ENCODE peak calls at places on chromosomes 11 and 22, in four cellular contexts. W is upper lobe of right lung, V is uterus, Q is neuronal stem cell. Y is an unnamed sample.
A peak's percentile ranks its signal among the peaks of the same experiment; 100 is the strongest.

GRCh38 chr11:47551086-47551485 is 1.8 kb downstream of the CELF1 start:
- DNase-seq in W (no peak), V (no peak), Q (no peak), Y (no peak)

GRCh38 chr11:72838691-72839305 is 24.6 kb downstream of the ATG16L2 start:
- DNase-seq in Q (no peak), V (no peak), W (no peak), Y (no peak)

GRCh38 chr22:38462960-38463784 is 4.7 kb upstream of the KDELR3 start:
- DNase-seq in Q (no peak), W (peak; percentile 68), V (peak; percentile 27), Y (no peak)

GRCh38 chr11:63599211-63600122 is 14.8 kb downstream of the PLAAT3 start:
- DNase-seq in W (no peak), V (no peak), Q (no peak), Y (no peak)

GRCh38 chr22:26918236-26918635 is 260.8 kb downstream of the MIAT start:
- DNase-seq in V (no peak), W (no peak), Q (no peak), Y (no peak)

GRCh38 chr22:37304595-37305343 is 22.5 kb downstream of the CYTH4 start:
- DNase-seq in W (no peak), Q (no peak), V (no peak), Y (no peak)

GRCh38 chr11:70643642-70644041 is 245.3 kb downstream of the CTTN start:
- DNase-seq in W (no peak), V (no peak), Q (no peak), Y (no peak)

GRCh38 chr11:13772223-13773046 is 104.0 kb downstream of the FAR1 start:
- DNase-seq in Q (peak; percentile 71), V (no peak), W (no peak), Y (peak; percentile 77)

DNA sequence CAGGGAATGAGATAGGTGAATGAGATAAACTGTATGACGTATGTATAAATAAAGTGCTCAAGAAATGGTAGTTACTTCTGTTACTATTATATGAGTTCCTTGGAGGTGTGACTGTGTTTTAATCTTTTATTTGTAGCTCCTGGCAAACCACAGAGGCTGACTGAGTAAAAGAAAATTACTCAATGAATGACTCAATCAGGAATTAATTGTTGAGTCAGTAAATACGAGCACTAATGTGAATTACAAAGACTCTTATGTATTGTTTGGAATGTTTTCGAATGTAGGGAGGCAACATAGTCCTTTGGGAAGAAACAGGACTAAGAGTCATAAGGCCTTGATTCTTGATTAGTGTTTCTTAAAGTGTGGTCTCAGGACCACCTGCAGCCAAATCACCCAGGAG is 51.1 kb upstream of the BLID start:
- DNase-seq in W (no peak), V (no peak), Q (no peak), Y (no peak)
- H3K36me3 ChIP-seq in W (no peaks in the 10 kb centered on the region), V (no peaks in the 10 kb centered on the region), Q (no peaks in the 10 kb centered on the region), Y (no peaks in the 10 kb centered on the region)

DNA sequence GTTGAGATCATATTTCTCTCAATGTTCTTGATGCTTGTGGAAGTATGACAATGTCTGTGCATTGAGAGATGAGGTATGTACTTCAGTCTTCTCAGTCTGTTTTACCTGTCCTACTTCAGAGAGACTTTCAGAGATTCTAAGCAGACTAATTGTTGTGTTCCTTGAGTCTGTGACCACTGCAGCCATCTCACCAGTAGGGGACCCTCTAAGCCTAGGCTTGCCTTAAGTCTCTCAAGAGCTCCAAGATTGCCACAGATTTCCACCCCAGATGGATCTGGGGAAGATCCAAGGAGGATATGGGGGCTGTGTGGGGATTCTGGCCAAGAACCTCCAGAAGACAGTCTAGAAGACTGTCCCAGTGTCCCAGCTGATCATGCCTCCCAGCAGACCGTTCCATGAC is 179.9 kb upstream of the PLET1 start:
- DNase-seq in V (no peak), Q (peak; percentile 14), W (no peak), Y (no peak)
- H3K9me3 ChIP-seq in V (peaks cover 6% of the 10 kb centered on the region), Q (peaks cover 4% of the 10 kb centered on the region), W (peaks cover 20% of the 10 kb centered on the region), Y (no peaks in the 10 kb centered on the region)

GRCh38 chr22:19853879-19854777 is 546 bp downstream of the GNB1L start:
- DNase-seq in Q (no peak), V (no peak), W (peak; percentile 68), Y (no peak)
- H3K36me3 ChIP-seq in Q (peaks cover 27% of the 10 kb centered on the region), V (no peaks in the 10 kb centered on the region), W (peaks cover 14% of the 10 kb centered on the region), Y (no peaks in the 10 kb centered on the region)

DNA sequence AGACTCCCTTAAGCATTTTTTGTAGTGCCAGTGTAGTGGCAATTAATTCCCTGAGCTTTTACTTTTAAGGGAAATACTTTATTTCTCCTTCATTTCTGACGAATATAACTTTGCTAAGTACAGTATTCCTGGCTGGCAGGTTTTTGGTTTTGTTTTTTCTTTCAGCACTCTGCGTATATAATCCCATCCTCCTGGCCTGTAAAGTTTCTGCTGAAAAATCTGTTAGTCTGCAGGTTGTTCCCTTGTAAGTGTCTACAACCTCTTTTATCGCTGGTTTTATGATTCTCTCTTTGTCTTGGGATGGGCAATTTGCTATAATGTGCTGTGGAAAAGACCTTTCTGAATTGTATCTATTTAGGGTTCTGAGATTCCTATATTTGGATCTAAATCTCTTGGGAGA is 56.0 kb downstream of the KCNQ1OT1 start:
- DNase-seq in V (no peak), Q (no peak), W (no peak), Y (no peak)
- H3K9me3 ChIP-seq in V (peaks cover 80% of the 10 kb centered on the region), Q (peaks cover 42% of the 10 kb centered on the region), W (peaks cover 24% of the 10 kb centered on the region), Y (peaks cover 20% of the 10 kb centered on the region)

GRCh38 chr11:116871248-116871647 is 33.8 kb upstream of the APOA1 start:
- DNase-seq in V (no peak), W (no peak), Q (no peak), Y (no peak)
- H3K36me3 ChIP-seq in V (no peaks in the 10 kb centered on the region), W (peaks cover 83% of the 10 kb centered on the region), Q (peaks cover 41% of the 10 kb centered on the region), Y (peaks cover 40% of the 10 kb centered on the region)

Y was measured in naive thymus-derived CD4-positive, alpha-beta T cell.